ENCODE peak calls at places on chromosome 7, in nine cellular contexts. Y is esophagus muscularis mucosa, E is SK-N-SH, L is HCT116, I is GM12891, S is upper lobe of left lung, H is K562, W is breast epithelium, B is transverse colon. K is an unnamed sample.
A peak's percentile ranks its signal among the peaks of the same experiment; 100 is the strongest.

GRCh38 chr7:22001345-22002004 is 55.8 kb upstream of the CDCA7L start:
- DNase-seq in Y (peak; percentile 12), E (peak; percentile 66), L (peak; percentile 36), I (peak; percentile 35), S (no peak), H (peak; percentile 66), W (no peak), B (no peak), K (peak; percentile 16)

GRCh38 chr7:18505870-18506460 is 10.4 kb downstream of the HDAC9 start:
- DNase-seq in Y (no peak), E (no peak), L (no peak), I (no peak), S (no peak), H (no peak), W (no peak), B (no peak), K (no peak)

GRCh38 chr7:95798401-95798930 is 26.1 kb downstream of the DYNC1I1 start:
- DNase-seq in Y (no peak), E (no peak), L (no peak), I (no peak), S (no peak), H (no peak), W (no peak), B (no peak), K (no peak)

GRCh38 chr7:26993816-26994810 is 101.7 kb downstream of the HOXA1 start:
- DNase-seq in Y (no peak), E (no peak), L (no peak), I (no peak), S (no peak), H (no peak), W (no peak), B (no peak), K (no peak)

GRCh38 chr7:69773535-69774225 is 175.4 kb downstream of the AUTS2 start:
- DNase-seq in Y (no peak), E (no peak), L (no peak), I (no peak), S (no peak), H (no peak), W (no peak), B (no peak), K (no peak)

GRCh38 chr7:44633254-44634186 is 27.1 kb downstream of the OGDH start:
- DNase-seq in Y (no peak), E (no peak), L (no peak), I (no peak), S (peak; percentile 72), H (no peak), W (peak; percentile 60), B (peak; percentile 52), K (peak; percentile 38)

GRCh38 chr7:130736298-130736900 is 2.4 kb upstream of the KLF14 start:
- DNase-seq in Y (no peak), E (no peak), L (no peak), I (no peak), S (no peak), H (no peak), W (no peak), B (no peak), K (no peak)

GRCh38 chr7:1950623-1951523 is 280.8 kb downstream of the ELFN1 start:
- DNase-seq in Y (no peak), E (peak; percentile 84), L (no peak), I (no peak), S (peak; percentile 60), H (peak; percentile 70), W (no peak), B (peak; percentile 49), K (no peak)

GRCh38 chr7:55275291-55276200 is 89.6 kb upstream of the LANCL2 start:
- DNase-seq in Y (peak; percentile 90), E (no peak), L (no peak), I (no peak), S (no peak), H (no peak), W (no peak), B (no peak), K (no peak)

GRCh38 chr7:1651031-1651446 is 19.0 kb upstream of the ELFN1 start:
- DNase-seq in Y (no peak), E (peak; percentile 52), L (no peak), I (no peak), S (no peak), H (no peak), W (no peak), B (no peak), K (no peak)

GRCh38 chr7:29296421-29296820 is 101.8 kb downstream of the CHN2 start:
- DNase-seq in Y (no peak), E (no peak), L (no peak), I (no peak), S (no peak), H (no peak), W (no peak), B (no peak), K (no peak)

GRCh38 chr7:151339651-151340377 is 1.8 kb upstream of the NUB1 start:
- DNase-seq in Y (peak; percentile 86), E (no peak), L (no peak), I (no peak), S (no peak), H (no peak), W (no peak), B (no peak), K (no peak)

GRCh38 chr7:111199643-111200042 is 108.7 kb downstream of the LRRN3 start:
- DNase-seq in Y (no peak), E (no peak), L (no peak), I (no peak), S (no peak), H (no peak), W (no peak), B (no peak), K (no peak)

GRCh38 chr7:135682191-135682590 is 19.9 kb downstream of the STMP1 start:
- DNase-seq in Y (no peak), E (no peak), L (no peak), I (no peak), S (no peak), H (no peak), W (no peak), B (no peak), K (no peak)

GRCh38 chr7:145848691-145849090 is 267.9 kb upstream of the CNTNAP2 start:
- DNase-seq in Y (no peak), E (peak; percentile 38), L (no peak), I (no peak), S (no peak), H (peak; percentile 31), W (no peak), B (no peak), K (no peak)

GRCh38 chr7:20602306-20602705 is 13.2 kb upstream of the ABCB5 start:
- DNase-seq in Y (no peak), E (no peak), L (no peak), I (no peak), S (no peak), H (no peak), W (no peak), B (no peak), K (no peak)

GRCh38 chr7:107691713-107692112 is 31.1 kb downstream of the SLC26A4 start:
- DNase-seq in Y (peak; percentile 47), E (no peak), L (no peak), I (no peak), S (no peak), H (no peak), W (no peak), B (no peak), K (no peak)

DNA sequence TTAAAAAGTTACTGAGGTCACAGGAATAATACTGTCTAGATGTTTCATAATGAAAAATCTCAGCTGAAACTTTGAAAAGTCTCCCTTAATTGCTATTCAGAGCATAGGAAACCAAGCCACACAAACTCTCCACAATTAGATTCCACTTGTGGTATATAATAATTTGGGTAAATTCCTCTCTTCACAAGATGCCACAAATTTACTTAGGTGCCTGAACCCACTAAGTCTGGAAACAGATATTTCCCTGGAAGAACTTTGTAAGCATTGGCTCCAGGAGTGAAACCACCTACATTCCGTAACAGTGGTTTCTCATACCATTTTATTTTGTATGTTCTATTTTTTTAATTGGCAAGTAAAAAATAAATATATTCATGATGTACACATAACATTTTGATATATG is 493.4 kb downstream of the SEMA3D start:
- DNase-seq in Y (no peak), E (no peak), L (no peak), I (no peak), S (no peak), H (no peak), W (no peak), B (no peak), K (no peak)
- TF ChIP-seq POLR2AphosphoS5 in Y (no peak), E (no peak), L (no peak), I (no peak), S (no peak), H (no peak), W (no peak), B (no peak), K (no peak)

DNA sequence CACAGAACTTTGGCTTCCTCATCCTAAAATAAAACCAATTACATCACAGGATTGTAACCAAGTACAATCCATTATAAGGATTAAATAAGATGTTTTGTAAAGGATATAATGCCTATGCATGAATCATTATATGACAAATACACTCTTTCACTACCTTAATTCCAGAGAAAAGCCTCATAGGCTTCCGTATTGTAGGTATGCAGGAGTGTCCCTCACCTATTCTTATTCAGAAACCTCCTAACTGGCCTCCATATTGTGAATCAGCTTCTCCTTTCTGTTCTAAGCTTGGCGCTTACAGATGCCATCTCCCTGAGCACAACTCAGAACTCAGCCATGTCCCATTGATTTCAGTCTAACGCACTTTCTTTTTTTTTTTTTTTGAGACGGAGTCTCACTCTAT is 69.6 kb upstream of the CAPZA2 start:
- DNase-seq in Y (no peak), E (no peak), L (no peak), I (no peak), S (no peak), H (no peak), W (no peak), B (no peak), K (no peak)
- TF ChIP-seq POLR2AphosphoS5 in Y (no peak), E (no peak), L (no peak), I (no peak), S (no peak), H (no peak), W (no peak), B (no peak), K (no peak)

DNA sequence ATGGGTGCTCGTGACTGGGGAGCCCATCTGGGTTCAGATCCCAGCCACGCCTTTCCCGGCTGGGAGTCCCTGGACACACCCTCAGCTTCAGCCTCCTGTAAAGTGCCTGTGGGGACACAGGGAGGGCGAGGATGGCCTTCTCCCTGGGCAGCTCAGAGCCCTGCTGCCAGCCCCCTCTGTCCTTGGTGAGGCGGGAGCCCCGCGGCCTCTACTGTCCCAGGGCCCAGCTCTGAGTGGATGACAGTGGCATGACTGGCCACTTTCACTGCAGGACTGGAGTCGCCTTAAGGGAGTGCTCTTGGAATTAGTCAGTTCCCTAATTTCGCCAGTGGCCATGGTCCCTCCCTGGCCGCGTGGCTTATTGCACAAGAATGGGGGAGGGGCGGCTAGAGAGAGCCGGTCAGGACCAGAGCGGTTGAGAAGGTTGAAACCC is 4.6 kb downstream of the BRI3 start:
- DNase-seq in Y (peak; percentile 94), E (peak; percentile 33), L (peak; percentile 68), I (no peak), S (peak; percentile 89), H (peak; percentile 32), W (peak; percentile 72), B (peak; percentile 53), K (no peak)
- TF ChIP-seq POLR2AphosphoS5 in Y (peak; percentile 68), E (no peak), L (peak; percentile 38), I (no peak), S (peak; percentile 87), H (no peak), W (peak; percentile 95), B (peak; percentile 38), K (no peak)

DNA sequence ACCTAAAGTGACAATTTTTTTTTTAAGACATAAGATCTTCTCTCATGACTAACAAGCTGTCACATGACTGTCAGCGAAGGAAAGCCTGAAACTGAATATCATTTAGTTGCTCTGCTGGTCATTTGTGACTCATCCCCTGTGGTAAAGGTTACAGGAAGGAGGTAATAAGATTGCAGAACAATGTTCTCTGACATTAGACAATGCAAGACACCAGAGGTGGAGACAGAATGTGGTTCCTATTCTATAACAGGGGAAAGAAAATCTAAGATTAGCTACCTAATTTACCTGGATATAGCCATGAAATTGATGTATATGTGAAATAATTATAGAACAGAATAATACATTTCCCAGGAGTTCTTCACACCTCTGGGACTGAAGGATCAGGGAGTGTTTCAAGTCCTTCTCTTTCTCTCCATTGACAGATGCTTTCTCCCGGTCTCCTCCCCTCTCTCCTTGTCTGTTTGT is 47.7 kb downstream of the LRGUK start:
- DNase-seq in Y (no peak), E (no peak), L (peak; percentile 70), I (peak; percentile 25), S (no peak), H (peak; percentile 54), W (no peak), B (no peak), K (no peak)
- TF ChIP-seq POLR2AphosphoS5 in Y (no peak), E (no peak), L (peak; percentile 21), I (no peak), S (no peak), H (no peak), W (no peak), B (no peak), K (no peak)

K was measured in GM12892.